ENCODE peak calls at places on chromosomes 3 and 15, in ten cellular contexts. F is neural progenitor cell, G is breast epithelium, L is brain microvascular endothelial cell, U is pancreas, Q is right atrium auricular region, K is mammary epithelial cell, D is esophagus muscularis mucosa, V is IMR-90, H is K562. M is an unnamed sample. For H3K27me3, the result is how much of the 10 kb centered on the place peaks cover.

GRCh38 chr15:66231421-66232266 is 21.9 kb downstream of the MEGF11 start:
- DNase-seq in H (no peak), Q (no peak), F (peak), K (peak), U (no peak), V (no peak), G (no peak), L (no peak), D (no peak), M (no peak)

GRCh38 chr3:72625616-72626337 is 222.5 kb downstream of the SHQ1 start:
- DNase-seq in G (no peak), L (no peak), K (peak), V (peak), F (no peak), D (no peak), Q (no peak), H (no peak), U (no peak), M (no peak)

GRCh38 chr15:58065011-58065444 is 483 bp downstream of the ALDH1A2 start:
- DNase-seq in F (peak), L (no peak), D (no peak), G (no peak), K (no peak), Q (no peak), V (no peak), U (no peak), H (peak), M (no peak)

GRCh38 chr3:172562881-172563835 is 39.9 kb upstream of the TNFSF10 start:
- DNase-seq in L (peak), D (no peak), H (no peak), V (peak), U (no peak), F (no peak), Q (no peak), K (peak), G (no peak), M (no peak)

GRCh38 chr15:91853968-91854943 is 748 bp downstream of the SLCO3A1 start:
- DNase-seq in D (peak), Q (no peak), L (no peak), G (peak), U (peak), H (no peak), F (peak), K (peak), V (no peak), M (peak)

GRCh38 chr15:70158309-70158995 is 60.7 kb upstream of the TLE3 start:
- DNase-seq in D (no peak), U (no peak), H (no peak), V (no peak), G (no peak), L (no peak), Q (no peak), F (no peak), K (no peak), M (no peak)

GRCh38 chr3:27431116-27431515 is 53.1 kb downstream of the SLC4A7 start:
- DNase-seq in K (peak), D (no peak), Q (no peak), U (no peak), V (peak), H (no peak), L (peak), F (no peak), G (peak), M (no peak)

GRCh38 chr15:52259503-52259902 is 36.1 kb downstream of the MYO5C start:
- DNase-seq in H (no peak), Q (no peak), D (no peak), F (no peak), V (no peak), L (no peak), U (no peak), G (no peak), K (no peak), M (no peak)

GRCh38 chr3:76051145-76051544 is 265.8 kb upstream of the ZNF717 start:
- DNase-seq in D (no peak), G (no peak), F (no peak), K (peak), H (no peak), U (no peak), L (no peak), Q (no peak), V (no peak), M (no peak)

GRCh38 chr3:54168451-54168850 is 46.1 kb downstream of the CACNA2D3 start:
- DNase-seq in U (no peak), K (no peak), L (no peak), F (no peak), V (no peak), H (no peak), Q (no peak), D (no peak), G (no peak), M (no peak)

GRCh38 chr3:141231101-141231922 is at the start of gene PXYLP1:
- DNase-seq in V (peak), K (peak), D (peak), Q (peak), F (peak), G (peak), U (peak), H (peak), L (peak), M (peak)

GRCh38 chr3:46965151-46965550 is 11.4 kb downstream of the CCDC12 start:
- DNase-seq in H (no peak), Q (no peak), U (no peak), K (no peak), L (no peak), G (no peak), V (no peak), D (no peak), F (no peak), M (no peak)

GRCh38 chr3:145490088-145491055 is 670.6 kb downstream of the PLOD2 start:
- DNase-seq in F (no peak), D (no peak), H (no peak), Q (no peak), K (no peak), V (no peak), L (no peak), U (no peak), G (no peak), M (no peak)

GRCh38 chr15:78811124-78811824 is at the start of gene ADAMTS7:
- DNase-seq in K (peak), H (peak), G (no peak), Q (peak), V (peak), F (peak), L (peak), D (no peak), U (peak), M (no peak)

GRCh38 chr3:20350449-20350848 is 164.4 kb upstream of the SGO1 start:
- DNase-seq in H (no peak), Q (no peak), G (no peak), D (no peak), V (no peak), U (no peak), F (no peak), L (no peak), K (no peak), M (no peak)

GRCh38 chr3:187256217-187256616 is 35.3 kb downstream of the MASP1 start:
- DNase-seq in U (no peak), K (no peak), L (no peak), D (no peak), V (no peak), F (no peak), H (peak), G (no peak), Q (no peak), M (no peak)
- TF ChIP-seq CTCF in U (no peak), K (no peak), L (peak), D (no peak), V (no peak), F (peak), H (peak), G (no peak), Q (no peak), M (no peak)

DNA sequence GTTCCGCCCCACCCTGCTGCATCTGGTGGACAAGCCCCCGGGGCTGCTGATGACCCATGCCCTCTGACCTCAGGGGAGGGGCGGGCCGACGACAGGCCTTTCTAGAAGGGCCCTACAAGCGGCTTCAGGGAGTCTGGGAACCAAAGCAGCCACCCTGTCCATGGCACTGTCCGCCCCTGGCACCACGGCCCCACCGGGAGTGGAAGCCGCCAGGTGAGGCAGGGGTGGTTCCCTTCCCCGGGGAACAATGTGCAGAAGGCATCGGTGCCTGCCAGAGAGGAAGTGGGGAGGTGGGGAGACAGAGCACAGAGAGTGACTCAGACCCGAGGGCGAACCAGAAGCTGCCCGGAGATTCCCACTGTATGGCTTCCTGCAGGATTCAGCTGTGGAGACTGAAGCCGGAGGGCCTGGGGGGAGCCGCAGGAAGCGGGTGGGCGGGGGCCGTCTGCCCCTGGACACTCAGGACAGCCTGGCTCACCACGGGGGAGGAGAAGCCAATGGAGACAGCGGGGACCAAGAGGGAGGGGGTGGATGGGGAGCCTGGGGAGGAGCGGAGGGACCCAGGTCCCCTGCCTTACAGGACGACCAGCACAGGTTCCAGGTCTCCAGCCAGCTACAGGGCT is 134.0 kb downstream of the TPRA1 start:
- DNase-seq in Q (no peak), V (peak), K (peak), D (no peak), G (no peak), L (peak), F (no peak), H (no peak), U (peak), M (peak)
- H3K27ac ChIP-seq in Q (no peak), V (no peak), K (peak), D (no peak), G (no peak), L (no peak), F (no peak), H (no peak), U (peak), M (no peak)

DNA sequence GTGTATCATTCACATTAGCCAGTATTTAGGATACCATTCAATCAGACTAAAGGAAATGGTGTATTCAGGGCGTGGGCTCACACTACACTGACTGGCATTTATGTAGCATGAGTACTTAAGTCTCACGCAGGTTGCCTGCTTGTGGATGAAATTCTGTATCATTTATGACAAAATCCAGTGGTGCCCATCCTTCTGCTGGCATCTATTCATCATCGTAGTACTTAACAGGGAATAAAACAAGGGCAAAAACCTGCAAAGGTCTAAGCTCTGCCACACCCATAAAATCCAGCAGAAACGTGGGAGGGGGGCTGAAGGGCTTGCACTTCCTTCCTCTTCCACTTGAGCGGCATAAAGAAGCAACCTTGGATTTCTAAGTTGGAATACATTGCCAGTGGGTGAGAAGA is 2.7 kb downstream of the GAP43 start:
- DNase-seq in Q (no peak), L (no peak), K (no peak), D (no peak), F (no peak), V (no peak), H (no peak), G (no peak), U (no peak), M (no peak)
- H3K27me3 ChIP-seq in Q (under half), L (under half), K (under half), D (under half), F (under half), V (under half), H (under half), G (under half), U (under half), M (under half)

DNA sequence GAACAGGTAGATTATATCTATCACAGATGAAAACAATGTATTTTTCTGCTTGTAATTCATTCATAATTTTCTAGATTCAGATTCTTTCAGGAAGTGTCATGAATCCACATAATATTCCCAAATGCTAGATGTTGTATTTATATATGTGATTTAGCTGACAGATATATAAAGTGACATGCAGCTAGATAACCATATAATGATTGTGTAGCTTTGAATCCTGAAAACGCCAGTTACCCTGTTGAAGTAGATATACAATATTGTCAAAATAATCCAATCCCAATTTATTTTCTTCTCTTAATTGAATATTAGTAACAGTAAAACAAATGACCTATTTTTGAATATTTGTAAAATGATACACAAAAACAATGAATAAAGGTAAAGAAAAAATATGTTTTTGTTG is 738.4 kb downstream of the CADM2 start:
- DNase-seq in G (no peak), V (no peak), U (no peak), H (no peak), D (no peak), K (no peak), L (no peak), Q (no peak), F (no peak), M (no peak)
- TF ChIP-seq CTCF in G (no peak), V (no peak), U (no peak), H (no peak), D (no peak), K (no peak), L (no peak), Q (no peak), F (no peak), M (no peak)

GRCh38 chr3:73766599-73767378 is 142.0 kb upstream of the PDZRN3 start:
- DNase-seq in K (no peak), U (no peak), Q (no peak), G (peak), L (peak), V (peak), H (no peak), F (peak), D (no peak), M (no peak)
- H3K27ac ChIP-seq in K (no peak), U (no peak), Q (peak), G (peak), L (peak), V (peak), H (no peak), F (peak), D (peak), M (peak)

GRCh38 chr3:12004741-12005513 is 739 bp downstream of the SYN2 start:
- DNase-seq in G (no peak), U (no peak), L (no peak), D (no peak), K (no peak), Q (no peak), F (no peak), V (no peak), H (no peak), M (no peak)
- H3K27me3 ChIP-seq in G (under half), U (under half), L (under half), D (under half), K (under half), Q (under half), F (half or more), V (under half), H (under half), M (under half)

GRCh38 chr3:185309795-185310194 is 53.1 kb upstream of the MAP3K13 start:
- DNase-seq in L (no peak), K (no peak), H (no peak), U (no peak), G (no peak), Q (no peak), F (no peak), D (no peak), V (no peak), M (no peak)

GRCh38 chr3:185306847-185307246 is 53.0 kb upstream of the EHHADH start:
- DNase-seq in K (no peak), H (no peak), G (no peak), L (no peak), F (no peak), Q (no peak), U (no peak), D (no peak), V (no peak), M (no peak)

GRCh38 chr3:185312006-185312405 is 50.9 kb upstream of the MAP3K13 start:
- DNase-seq in F (no peak), L (no peak), U (peak), Q (no peak), D (no peak), H (no peak), K (no peak), G (no peak), V (no peak), M (no peak)

GRCh38 chr3:185309309-185309708 is 53.6 kb upstream of the MAP3K13 start:
- DNase-seq in K (no peak), G (no peak), U (no peak), F (no peak), L (no peak), V (no peak), D (no peak), H (no peak), Q (no peak), M (no peak)

GRCh38 chr3:185308126-185308754 is 54.4 kb upstream of the EHHADH start:
- DNase-seq in U (peak), D (no peak), K (peak), L (peak), H (peak), Q (no peak), G (no peak), V (peak), F (peak), M (no peak)
- TF ChIP-seq CTCF in U (peak), D (peak), K (peak), L (peak), H (peak), Q (peak), G (peak), V (peak), F (peak), M (peak)